ENCODE peak calls at places on chromosomes 12 and 14, in six cellular contexts. V is GF-D8; H is AG10803; F is astrocyte of the spinal cord; I is activated T-helper 1 cell treated with anti-CD3 and anti-CD28 coated beads, Interleukin-2, amount 50 U/mL, for 16 hours; B is stimulated activated CD8-positive, alpha-beta memory T cell treated with anti-CD3 and anti-CD28 coated beads, Interleukin-12 subunit alpha, Interleukin-12 subunit beta, amount 100 ng/mL, for 1 hour. W is an unnamed sample.

GRCh38 chr12:26374934-26375333 is 179.6 kb downstream of the SSPN start:
- DNase-seq in V (no peak), H (no peak), F (peak), I (no peak), B (no peak), W (no peak)

GRCh38 chr12:97250483-97250882 is 212.1 kb upstream of the RMST start:
- DNase-seq in V (no peak), H (no peak), F (no peak), I (no peak), B (no peak), W (no peak)

GRCh38 chr12:45231515-45232145 is 15.7 kb downstream of the ANO6 start:
- DNase-seq in V (no peak), H (peak), F (peak), I (no peak), B (no peak), W (no peak)

GRCh38 chr12:23493690-23494101 is 455.8 kb downstream of the SOX5 start:
- DNase-seq in V (no peak), H (no peak), F (no peak), I (no peak), B (no peak), W (no peak)

GRCh38 chr14:72822946-72823611 is 70.8 kb downstream of the DPF3 start:
- DNase-seq in V (no peak), H (peak), F (no peak), I (no peak), B (no peak), W (no peak)

GRCh38 chr12:124151583-124151982 is 143.3 kb upstream of the RFLNA start:
- DNase-seq in V (no peak), H (no peak), F (no peak), I (no peak), B (no peak), W (no peak)

GRCh38 chr14:61258985-61259384 is 22.2 kb downstream of the TMEM30B start:
- DNase-seq in V (no peak), H (peak), F (no peak), I (no peak), B (no peak), W (no peak)

GRCh38 chr12:113149361-113150150 is at the start of gene CFAP73:
- DNase-seq in V (no peak), H (peak), F (peak), I (no peak), B (no peak), W (peak)

GRCh38 chr14:92439551-92440344 is 73.8 kb upstream of the RIN3 start:
- DNase-seq in V (no peak), H (no peak), F (no peak), I (no peak), B (no peak), W (no peak)

GRCh38 chr14:88992011-88992410 is 167.6 kb downstream of the TTC8 start:
- DNase-seq in V (no peak), H (no peak), F (no peak), I (no peak), B (no peak), W (no peak)

GRCh38 chr12:49983892-49984291 is 11.1 kb downstream of the AQP6 start:
- DNase-seq in V (no peak), H (peak), F (peak), I (no peak), B (no peak), W (no peak)

GRCh38 chr14:69684461-69685183 is 73.2 kb downstream of the SUSD6 start:
- DNase-seq in V (no peak), H (no peak), F (no peak), I (no peak), B (no peak), W (no peak)

GRCh38 chr14:58751788-58752187 is 114.0 kb downstream of the DACT1 start:
- DNase-seq in V (no peak), H (no peak), F (no peak), I (no peak), B (no peak), W (no peak)

GRCh38 chr14:67618617-67619063 is 1.1 kb upstream of the ARG2 start:
- DNase-seq in V (peak), H (peak), F (peak), I (no peak), B (no peak), W (peak)

GRCh38 chr12:57216931-57217871 is 607 bp downstream of the NXPH4 start:
- DNase-seq in V (no peak), H (no peak), F (no peak), I (no peak), B (no peak), W (no peak)

GRCh38 chr12:115838952-115839351 is 438.5 kb downstream of the MED13L start:
- DNase-seq in V (no peak), H (no peak), F (no peak), I (no peak), B (no peak), W (no peak)

GRCh38 chr12:75909714-75910451 is 121.7 kb downstream of the PHLDA1 start:
- DNase-seq in V (no peak), H (no peak), F (no peak), I (no peak), B (no peak), W (no peak)

GRCh38 chr12:108691154-108691994 is 39.9 kb downstream of the CORO1C start:
- DNase-seq in V (peak), H (peak), F (peak), I (peak), B (peak), W (peak)

GRCh38 chr12:123892180-123892559 is 80.5 kb downstream of the CCDC92 start:
- DNase-seq in V (no peak), H (no peak), F (no peak), I (no peak), B (no peak), W (no peak)

GRCh38 chr14:85934886-85935254 is 404.9 kb downstream of the FLRT2 start:
- DNase-seq in V (no peak), H (no peak), F (no peak), I (no peak), B (no peak), W (no peak)

GRCh38 chr12:1797011-1797901 is 23.1 kb upstream of the LRTM2 start:
- DNase-seq in V (peak), H (peak), F (no peak), I (peak), B (no peak), W (no peak)

GRCh38 chr12:116266220-116266619 is 11.3 kb downstream of the MED13L start:
- DNase-seq in V (no peak), H (peak), F (peak), I (no peak), B (no peak), W (no peak)

GRCh38 chr14:96039633-96040311 is 610 bp downstream of the C14orf132 start:
- DNase-seq in V (no peak), H (peak), F (peak), I (no peak), B (no peak), W (peak)

GRCh38 chr12:88399811-88400210 is 180.5 kb downstream of the KITLG start:
- DNase-seq in V (no peak), H (no peak), F (no peak), I (no peak), B (no peak), W (no peak)

GRCh38 chr14:96030136-96030760 is 8.9 kb upstream of the C14orf132 start:
- DNase-seq in V (no peak), H (no peak), F (no peak), I (no peak), B (no peak), W (no peak)

GRCh38 chr14:102321456-102322101 is 2.0 kb downstream of the ZNF839 start:
- DNase-seq in V (no peak), H (no peak), F (no peak), I (no peak), B (no peak), W (no peak)

GRCh38 chr12:126144603-126145002 is 1079.4 kb downstream of the AACS start:
- DNase-seq in V (no peak), H (no peak), F (no peak), I (no peak), B (no peak), W (no peak)

GRCh38 chr14:58765375-58765774 is 127.6 kb downstream of the DACT1 start:
- DNase-seq in V (no peak), H (no peak), F (no peak), I (no peak), B (no peak), W (no peak)

GRCh38 chr12:22631863-22632463 is 7.0 kb downstream of the ETNK1 start:
- DNase-seq in V (no peak), H (peak), F (peak), I (no peak), B (no peak), W (peak)

GRCh38 chr14:56741325-56741724 is 69.0 kb downstream of the OTX2 start:
- DNase-seq in V (no peak), H (no peak), F (no peak), I (no peak), B (no peak), W (no peak)

GRCh38 chr12:64950899-64951298 is 126.5 kb downstream of the TBC1D30 start:
- DNase-seq in V (no peak), H (peak), F (no peak), I (no peak), B (no peak), W (no peak)

GRCh38 chr12:47014474-47014873 is 64.9 kb upstream of the PCED1B start:
- DNase-seq in V (no peak), H (peak), F (peak), I (no peak), B (no peak), W (no peak)

GRCh38 chr12:89947437-89948265 is 239.0 kb upstream of the ATP2B1 start:
- DNase-seq in V (no peak), H (peak), F (peak), I (no peak), B (no peak), W (no peak)

W was measured in globus pallidus.